ENCODE peak calls at places on chromosomes 2 and 18, in seven cellular contexts. One of them, this sample, is unnamed.

GRCh38 chr2:216792222-216793001 is 67.5 kb downstream of the TNP1 start:
- DNase-seq in stimulated activated CD8-positive, alpha-beta memory T cell treated with anti-CD3 and anti-CD28 coated beads, Interleukin-2, amount 100 ng/mL, for 1 hour: no peak
- DNase-seq in epithelial cell of esophagus: peak
- DNase-seq in iris pigment epithelial cell: peak
- DNase-seq in activated T-helper 1 cell treated with anti-CD3 and anti-CD28 coated beads, Interleukin-2, amount 50 U/mL, for 16 hours: no peak
- DNase-seq in MV-4-11: peak
- DNase-seq in sigmoid colon: peak
- DNase-seq in this sample: peak

GRCh38 chr2:8157621-8158020 is 524.2 kb upstream of the ID2 start:
- DNase-seq in epithelial cell of esophagus: no peak
- DNase-seq in sigmoid colon: no peak
- DNase-seq in MV-4-11: no peak
- DNase-seq in iris pigment epithelial cell: no peak
- DNase-seq in stimulated activated CD8-positive, alpha-beta memory T cell treated with anti-CD3 and anti-CD28 coated beads, Interleukin-2, amount 100 ng/mL, for 1 hour: no peak
- DNase-seq in activated T-helper 1 cell treated with anti-CD3 and anti-CD28 coated beads, Interleukin-2, amount 50 U/mL, for 16 hours: no peak
- DNase-seq in this sample: no peak

GRCh38 chr18:23671564-23671963 is 8.9 kb upstream of the ANKRD29 start:
- DNase-seq in sigmoid colon: peak
- DNase-seq in activated T-helper 1 cell treated with anti-CD3 and anti-CD28 coated beads, Interleukin-2, amount 50 U/mL, for 16 hours: no peak
- DNase-seq in MV-4-11: no peak
- DNase-seq in stimulated activated CD8-positive, alpha-beta memory T cell treated with anti-CD3 and anti-CD28 coated beads, Interleukin-2, amount 100 ng/mL, for 1 hour: no peak
- DNase-seq in iris pigment epithelial cell: no peak
- DNase-seq in epithelial cell of esophagus: no peak
- DNase-seq in this sample: no peak

GRCh38 chr18:31634331-31634713 is 42.6 kb downstream of the TTR start:
- DNase-seq in stimulated activated CD8-positive, alpha-beta memory T cell treated with anti-CD3 and anti-CD28 coated beads, Interleukin-2, amount 100 ng/mL, for 1 hour: no peak
- DNase-seq in iris pigment epithelial cell: no peak
- DNase-seq in epithelial cell of esophagus: no peak
- DNase-seq in MV-4-11: no peak
- DNase-seq in sigmoid colon: no peak
- DNase-seq in activated T-helper 1 cell treated with anti-CD3 and anti-CD28 coated beads, Interleukin-2, amount 50 U/mL, for 16 hours: no peak
- DNase-seq in this sample: no peak

GRCh38 chr18:69358197-69358895 is 42.3 kb upstream of the DOK6 start:
- DNase-seq in epithelial cell of esophagus: no peak
- DNase-seq in activated T-helper 1 cell treated with anti-CD3 and anti-CD28 coated beads, Interleukin-2, amount 50 U/mL, for 16 hours: no peak
- DNase-seq in MV-4-11: no peak
- DNase-seq in stimulated activated CD8-positive, alpha-beta memory T cell treated with anti-CD3 and anti-CD28 coated beads, Interleukin-2, amount 100 ng/mL, for 1 hour: no peak
- DNase-seq in sigmoid colon: no peak
- DNase-seq in iris pigment epithelial cell: no peak
- DNase-seq in this sample: no peak

GRCh38 chr18:46322411-46322891 is 218.3 kb downstream of the HAUS1 start:
- DNase-seq in epithelial cell of esophagus: peak
- DNase-seq in sigmoid colon: no peak
- DNase-seq in stimulated activated CD8-positive, alpha-beta memory T cell treated with anti-CD3 and anti-CD28 coated beads, Interleukin-2, amount 100 ng/mL, for 1 hour: no peak
- DNase-seq in MV-4-11: no peak
- DNase-seq in iris pigment epithelial cell: no peak
- DNase-seq in activated T-helper 1 cell treated with anti-CD3 and anti-CD28 coated beads, Interleukin-2, amount 50 U/mL, for 16 hours: no peak
- DNase-seq in this sample: no peak

GRCh38 chr2:181683518-181684453 is 3.5 kb upstream of the NEUROD1 start:
- DNase-seq in iris pigment epithelial cell: no peak
- DNase-seq in sigmoid colon: peak
- DNase-seq in epithelial cell of esophagus: peak
- DNase-seq in stimulated activated CD8-positive, alpha-beta memory T cell treated with anti-CD3 and anti-CD28 coated beads, Interleukin-2, amount 100 ng/mL, for 1 hour: no peak
- DNase-seq in MV-4-11: peak
- DNase-seq in activated T-helper 1 cell treated with anti-CD3 and anti-CD28 coated beads, Interleukin-2, amount 50 U/mL, for 16 hours: no peak
- DNase-seq in this sample: peak

GRCh38 chr2:85221291-85221690 is 88.1 kb downstream of the TCF7L1 start:
- DNase-seq in stimulated activated CD8-positive, alpha-beta memory T cell treated with anti-CD3 and anti-CD28 coated beads, Interleukin-2, amount 100 ng/mL, for 1 hour: no peak
- DNase-seq in sigmoid colon: peak
- DNase-seq in MV-4-11: no peak
- DNase-seq in epithelial cell of esophagus: no peak
- DNase-seq in activated T-helper 1 cell treated with anti-CD3 and anti-CD28 coated beads, Interleukin-2, amount 50 U/mL, for 16 hours: no peak
- DNase-seq in iris pigment epithelial cell: no peak
- DNase-seq in this sample: peak

GRCh38 chr18:76167440-76167839 is 327.6 kb downstream of the ZNF516 start:
- DNase-seq in sigmoid colon: no peak
- DNase-seq in stimulated activated CD8-positive, alpha-beta memory T cell treated with anti-CD3 and anti-CD28 coated beads, Interleukin-2, amount 100 ng/mL, for 1 hour: no peak
- DNase-seq in activated T-helper 1 cell treated with anti-CD3 and anti-CD28 coated beads, Interleukin-2, amount 50 U/mL, for 16 hours: no peak
- DNase-seq in epithelial cell of esophagus: no peak
- DNase-seq in MV-4-11: no peak
- DNase-seq in iris pigment epithelial cell: no peak
- DNase-seq in this sample: no peak

GRCh38 chr2:149329470-149330126 is 789 bp upstream of the LYPD6 start:
- DNase-seq in stimulated activated CD8-positive, alpha-beta memory T cell treated with anti-CD3 and anti-CD28 coated beads, Interleukin-2, amount 100 ng/mL, for 1 hour: no peak
- DNase-seq in activated T-helper 1 cell treated with anti-CD3 and anti-CD28 coated beads, Interleukin-2, amount 50 U/mL, for 16 hours: no peak
- DNase-seq in epithelial cell of esophagus: peak
- DNase-seq in sigmoid colon: peak
- DNase-seq in MV-4-11: no peak
- DNase-seq in iris pigment epithelial cell: peak
- DNase-seq in this sample: peak

GRCh38 chr2:85971369-85971768 is 82.6 kb upstream of the ST3GAL5 start:
- DNase-seq in sigmoid colon: no peak
- DNase-seq in MV-4-11: no peak
- DNase-seq in epithelial cell of esophagus: no peak
- DNase-seq in stimulated activated CD8-positive, alpha-beta memory T cell treated with anti-CD3 and anti-CD28 coated beads, Interleukin-2, amount 100 ng/mL, for 1 hour: no peak
- DNase-seq in iris pigment epithelial cell: peak
- DNase-seq in activated T-helper 1 cell treated with anti-CD3 and anti-CD28 coated beads, Interleukin-2, amount 50 U/mL, for 16 hours: no peak
- DNase-seq in this sample: peak

GRCh38 chr2:1283856-1284255 is 129.4 kb upstream of the TPO start:
- DNase-seq in iris pigment epithelial cell: no peak
- DNase-seq in sigmoid colon: no peak
- DNase-seq in epithelial cell of esophagus: no peak
- DNase-seq in MV-4-11: no peak
- DNase-seq in activated T-helper 1 cell treated with anti-CD3 and anti-CD28 coated beads, Interleukin-2, amount 50 U/mL, for 16 hours: no peak
- DNase-seq in stimulated activated CD8-positive, alpha-beta memory T cell treated with anti-CD3 and anti-CD28 coated beads, Interleukin-2, amount 100 ng/mL, for 1 hour: no peak
- DNase-seq in this sample: no peak

GRCh38 chr2:3708576-3708975 is 5.2 kb downstream of the DCDC2C start:
- DNase-seq in activated T-helper 1 cell treated with anti-CD3 and anti-CD28 coated beads, Interleukin-2, amount 50 U/mL, for 16 hours: no peak
- DNase-seq in sigmoid colon: no peak
- DNase-seq in MV-4-11: no peak
- DNase-seq in epithelial cell of esophagus: no peak
- DNase-seq in stimulated activated CD8-positive, alpha-beta memory T cell treated with anti-CD3 and anti-CD28 coated beads, Interleukin-2, amount 100 ng/mL, for 1 hour: no peak
- DNase-seq in iris pigment epithelial cell: no peak
- DNase-seq in this sample: no peak

GRCh38 chr2:42436370-42436769 is 57.4 kb downstream of the KCNG3 start:
- DNase-seq in MV-4-11: no peak
- DNase-seq in stimulated activated CD8-positive, alpha-beta memory T cell treated with anti-CD3 and anti-CD28 coated beads, Interleukin-2, amount 100 ng/mL, for 1 hour: no peak
- DNase-seq in iris pigment epithelial cell: no peak
- DNase-seq in sigmoid colon: no peak
- DNase-seq in activated T-helper 1 cell treated with anti-CD3 and anti-CD28 coated beads, Interleukin-2, amount 50 U/mL, for 16 hours: no peak
- DNase-seq in epithelial cell of esophagus: no peak
- DNase-seq in this sample: no peak

GRCh38 chr18:42901161-42901560 is 214.3 kb downstream of the RIT2 start:
- DNase-seq in stimulated activated CD8-positive, alpha-beta memory T cell treated with anti-CD3 and anti-CD28 coated beads, Interleukin-2, amount 100 ng/mL, for 1 hour: no peak
- DNase-seq in activated T-helper 1 cell treated with anti-CD3 and anti-CD28 coated beads, Interleukin-2, amount 50 U/mL, for 16 hours: no peak
- DNase-seq in MV-4-11: no peak
- DNase-seq in iris pigment epithelial cell: no peak
- DNase-seq in sigmoid colon: no peak
- DNase-seq in epithelial cell of esophagus: no peak
- DNase-seq in this sample: no peak

GRCh38 chr2:215619022-215619958 is 183.4 kb upstream of the FN1 start:
- DNase-seq in MV-4-11: no peak
- DNase-seq in stimulated activated CD8-positive, alpha-beta memory T cell treated with anti-CD3 and anti-CD28 coated beads, Interleukin-2, amount 100 ng/mL, for 1 hour: no peak
- DNase-seq in epithelial cell of esophagus: no peak
- DNase-seq in iris pigment epithelial cell: peak
- DNase-seq in sigmoid colon: no peak
- DNase-seq in activated T-helper 1 cell treated with anti-CD3 and anti-CD28 coated beads, Interleukin-2, amount 50 U/mL, for 16 hours: no peak
- DNase-seq in this sample: peak

GRCh38 chr2:152432206-152432653 is 97.3 kb downstream of the FMNL2 start:
- DNase-seq in stimulated activated CD8-positive, alpha-beta memory T cell treated with anti-CD3 and anti-CD28 coated beads, Interleukin-2, amount 100 ng/mL, for 1 hour: no peak
- DNase-seq in iris pigment epithelial cell: peak
- DNase-seq in MV-4-11: peak
- DNase-seq in sigmoid colon: no peak
- DNase-seq in epithelial cell of esophagus: peak
- DNase-seq in activated T-helper 1 cell treated with anti-CD3 and anti-CD28 coated beads, Interleukin-2, amount 50 U/mL, for 16 hours: no peak
- DNase-seq in this sample: peak

GRCh38 chr2:133844214-133844892 is 276.1 kb upstream of the NCKAP5 start:
- DNase-seq in iris pigment epithelial cell: peak
- DNase-seq in stimulated activated CD8-positive, alpha-beta memory T cell treated with anti-CD3 and anti-CD28 coated beads, Interleukin-2, amount 100 ng/mL, for 1 hour: peak
- DNase-seq in MV-4-11: peak
- DNase-seq in activated T-helper 1 cell treated with anti-CD3 and anti-CD28 coated beads, Interleukin-2, amount 50 U/mL, for 16 hours: peak
- DNase-seq in epithelial cell of esophagus: peak
- DNase-seq in sigmoid colon: peak
- DNase-seq in this sample: peak

GRCh38 chr2:109711230-109712125 is 82.6 kb upstream of the RGPD5 start:
- DNase-seq in sigmoid colon: peak
- DNase-seq in epithelial cell of esophagus: no peak
- DNase-seq in activated T-helper 1 cell treated with anti-CD3 and anti-CD28 coated beads, Interleukin-2, amount 50 U/mL, for 16 hours: no peak
- DNase-seq in iris pigment epithelial cell: no peak
- DNase-seq in stimulated activated CD8-positive, alpha-beta memory T cell treated with anti-CD3 and anti-CD28 coated beads, Interleukin-2, amount 100 ng/mL, for 1 hour: no peak
- DNase-seq in MV-4-11: no peak
- DNase-seq in this sample: no peak

GRCh38 chr2:127411609-127412370 is 6.4 kb upstream of the PROC start:
- DNase-seq in sigmoid colon: no peak
- DNase-seq in stimulated activated CD8-positive, alpha-beta memory T cell treated with anti-CD3 and anti-CD28 coated beads, Interleukin-2, amount 100 ng/mL, for 1 hour: no peak
- DNase-seq in activated T-helper 1 cell treated with anti-CD3 and anti-CD28 coated beads, Interleukin-2, amount 50 U/mL, for 16 hours: no peak
- DNase-seq in iris pigment epithelial cell: no peak
- DNase-seq in epithelial cell of esophagus: peak
- DNase-seq in MV-4-11: peak
- DNase-seq in this sample: no peak

GRCh38 chr2:121710470-121711170 is 26.1 kb downstream of the NIFK start:
- DNase-seq in stimulated activated CD8-positive, alpha-beta memory T cell treated with anti-CD3 and anti-CD28 coated beads, Interleukin-2, amount 100 ng/mL, for 1 hour: no peak
- DNase-seq in MV-4-11: no peak
- DNase-seq in sigmoid colon: peak
- DNase-seq in iris pigment epithelial cell: no peak
- DNase-seq in epithelial cell of esophagus: no peak
- DNase-seq in activated T-helper 1 cell treated with anti-CD3 and anti-CD28 coated beads, Interleukin-2, amount 50 U/mL, for 16 hours: no peak
- DNase-seq in this sample: no peak

GRCh38 chr2:171004833-171005232 is 75.8 kb downstream of the GORASP2 start:
- DNase-seq in stimulated activated CD8-positive, alpha-beta memory T cell treated with anti-CD3 and anti-CD28 coated beads, Interleukin-2, amount 100 ng/mL, for 1 hour: no peak
- DNase-seq in epithelial cell of esophagus: no peak
- DNase-seq in iris pigment epithelial cell: no peak
- DNase-seq in MV-4-11: no peak
- DNase-seq in activated T-helper 1 cell treated with anti-CD3 and anti-CD28 coated beads, Interleukin-2, amount 50 U/mL, for 16 hours: no peak
- DNase-seq in sigmoid colon: no peak
- DNase-seq in this sample: no peak

GRCh38 chr2:69340101-69340775 is 46.8 kb downstream of the GFPT1 start:
- DNase-seq in iris pigment epithelial cell: peak
- DNase-seq in sigmoid colon: no peak
- DNase-seq in MV-4-11: no peak
- DNase-seq in epithelial cell of esophagus: no peak
- DNase-seq in stimulated activated CD8-positive, alpha-beta memory T cell treated with anti-CD3 and anti-CD28 coated beads, Interleukin-2, amount 100 ng/mL, for 1 hour: no peak
- DNase-seq in activated T-helper 1 cell treated with anti-CD3 and anti-CD28 coated beads, Interleukin-2, amount 50 U/mL, for 16 hours: no peak
- DNase-seq in this sample: peak

GRCh38 chr2:209476367-209477191 is 52.7 kb downstream of the MAP2 start:
- DNase-seq in activated T-helper 1 cell treated with anti-CD3 and anti-CD28 coated beads, Interleukin-2, amount 50 U/mL, for 16 hours: no peak
- DNase-seq in epithelial cell of esophagus: peak
- DNase-seq in iris pigment epithelial cell: peak
- DNase-seq in sigmoid colon: peak
- DNase-seq in stimulated activated CD8-positive, alpha-beta memory T cell treated with anti-CD3 and anti-CD28 coated beads, Interleukin-2, amount 100 ng/mL, for 1 hour: no peak
- DNase-seq in MV-4-11: no peak
- DNase-seq in this sample: peak

GRCh38 chr2:159285929-159286708 is at the start of gene WDSUB1:
- DNase-seq in activated T-helper 1 cell treated with anti-CD3 and anti-CD28 coated beads, Interleukin-2, amount 50 U/mL, for 16 hours: no peak
- DNase-seq in MV-4-11: peak
- DNase-seq in sigmoid colon: peak
- DNase-seq in epithelial cell of esophagus: peak
- DNase-seq in stimulated activated CD8-positive, alpha-beta memory T cell treated with anti-CD3 and anti-CD28 coated beads, Interleukin-2, amount 100 ng/mL, for 1 hour: no peak
- DNase-seq in iris pigment epithelial cell: peak
- DNase-seq in this sample: peak

GRCh38 chr2:156437876-156438410 is 1.8 kb downstream of the GPD2 start:
- DNase-seq in iris pigment epithelial cell: peak
- DNase-seq in activated T-helper 1 cell treated with anti-CD3 and anti-CD28 coated beads, Interleukin-2, amount 50 U/mL, for 16 hours: no peak
- DNase-seq in epithelial cell of esophagus: peak
- DNase-seq in sigmoid colon: no peak
- DNase-seq in MV-4-11: no peak
- DNase-seq in stimulated activated CD8-positive, alpha-beta memory T cell treated with anti-CD3 and anti-CD28 coated beads, Interleukin-2, amount 100 ng/mL, for 1 hour: no peak
- DNase-seq in this sample: no peak

GRCh38 chr18:54240629-54241107 is 16.2 kb upstream of the MBD2 start:
- DNase-seq in activated T-helper 1 cell treated with anti-CD3 and anti-CD28 coated beads, Interleukin-2, amount 50 U/mL, for 16 hours: no peak
- DNase-seq in sigmoid colon: no peak
- DNase-seq in stimulated activated CD8-positive, alpha-beta memory T cell treated with anti-CD3 and anti-CD28 coated beads, Interleukin-2, amount 100 ng/mL, for 1 hour: no peak
- DNase-seq in epithelial cell of esophagus: no peak
- DNase-seq in MV-4-11: peak
- DNase-seq in iris pigment epithelial cell: peak
- DNase-seq in this sample: no peak

GRCh38 chr2:96859338-96859649 is 1.5 kb upstream of the ANKRD39 start:
- DNase-seq in sigmoid colon: peak
- DNase-seq in stimulated activated CD8-positive, alpha-beta memory T cell treated with anti-CD3 and anti-CD28 coated beads, Interleukin-2, amount 100 ng/mL, for 1 hour: no peak
- DNase-seq in epithelial cell of esophagus: no peak
- DNase-seq in MV-4-11: no peak
- DNase-seq in activated T-helper 1 cell treated with anti-CD3 and anti-CD28 coated beads, Interleukin-2, amount 50 U/mL, for 16 hours: no peak
- DNase-seq in iris pigment epithelial cell: no peak
- DNase-seq in this sample: no peak

GRCh38 chr18:48300463-48300961 is 108.7 kb downstream of the ZBTB7C start:
- DNase-seq in sigmoid colon: no peak
- DNase-seq in epithelial cell of esophagus: peak
- DNase-seq in MV-4-11: peak
- DNase-seq in stimulated activated CD8-positive, alpha-beta memory T cell treated with anti-CD3 and anti-CD28 coated beads, Interleukin-2, amount 100 ng/mL, for 1 hour: no peak
- DNase-seq in iris pigment epithelial cell: no peak
- DNase-seq in activated T-helper 1 cell treated with anti-CD3 and anti-CD28 coated beads, Interleukin-2, amount 50 U/mL, for 16 hours: no peak
- DNase-seq in this sample: no peak

GRCh38 chr2:206696910-206697309 is 21.3 kb downstream of the DYTN start:
- DNase-seq in activated T-helper 1 cell treated with anti-CD3 and anti-CD28 coated beads, Interleukin-2, amount 50 U/mL, for 16 hours: no peak
- DNase-seq in epithelial cell of esophagus: no peak
- DNase-seq in sigmoid colon: no peak
- DNase-seq in stimulated activated CD8-positive, alpha-beta memory T cell treated with anti-CD3 and anti-CD28 coated beads, Interleukin-2, amount 100 ng/mL, for 1 hour: no peak
- DNase-seq in iris pigment epithelial cell: peak
- DNase-seq in MV-4-11: no peak
- DNase-seq in this sample: peak

GRCh38 chr2:91839904-91840868 is 3031.0 kb upstream of the TEKT4 start:
- DNase-seq in stimulated activated CD8-positive, alpha-beta memory T cell treated with anti-CD3 and anti-CD28 coated beads, Interleukin-2, amount 100 ng/mL, for 1 hour: no peak
- DNase-seq in sigmoid colon: no peak
- DNase-seq in MV-4-11: no peak
- DNase-seq in iris pigment epithelial cell: no peak
- DNase-seq in activated T-helper 1 cell treated with anti-CD3 and anti-CD28 coated beads, Interleukin-2, amount 50 U/mL, for 16 hours: no peak
- DNase-seq in epithelial cell of esophagus: no peak
- DNase-seq in this sample: no peak

This sample was measured in fibroblast of the aortic adventitia.